ENCODE peak calls at places on chromosomes 3 and 15, in six cellular contexts. G is AG04450, B is mesothelial cell of epicardium, H is dorsolateral prefrontal cortex, Y is fibroblast of the conjunctiva, W is NCI-H526 treated with DMSO at 0.1 percent for 48 hours. O is an unnamed sample.
A peak's percentile ranks its signal among the peaks of the same experiment; 100 is the strongest.

GRCh38 chr3:183555541-183556081 is at the start of gene KLHL6:
- DNase-seq in B (no peak), G (no peak), Y (no peak), H (no peak), W (no peak), O (no peak)

GRCh38 chr3:69244036-69244435 is 121.6 kb upstream of the LMOD3 start:
- DNase-seq in H (no peak), W (no peak), G (no peak), B (no peak), Y (no peak), O (no peak)

GRCh38 chr3:168071971-168072645 is 23.6 kb downstream of the GOLIM4 start:
- DNase-seq in Y (peak; percentile 26), G (no peak), H (no peak), B (no peak), W (no peak), O (no peak)

GRCh38 chr3:101850327-101851048 is 1.2 kb downstream of the NFKBIZ start:
- DNase-seq in Y (no peak), B (no peak), H (no peak), W (no peak), G (no peak), O (no peak)

GRCh38 chr3:192054881-192055280 is 593.9 kb downstream of the PYDC2 start:
- DNase-seq in Y (no peak), B (no peak), W (no peak), G (no peak), H (no peak), O (no peak)

GRCh38 chr3:7876741-7877297 is 624.8 kb upstream of the LMCD1 start:
- DNase-seq in G (no peak), H (no peak), B (no peak), Y (no peak), W (peak; percentile 28), O (no peak)

GRCh38 chr3:73502609-73503560 is 121.9 kb downstream of the PDZRN3 start:
- DNase-seq in G (peak; percentile 85), H (peak; percentile 68), W (peak; percentile 60), Y (peak; percentile 75), B (peak; percentile 72), O (peak; percentile 68)

GRCh38 chr3:116059421-116060096 is 385.7 kb downstream of the LSAMP start:
- DNase-seq in H (no peak), W (no peak), G (peak; percentile 49), B (no peak), Y (peak; percentile 5), O (no peak)

GRCh38 chr3:71210257-71211002 is 373.1 kb downstream of the FOXP1 start:
- DNase-seq in H (no peak), G (no peak), Y (peak; percentile 79), B (no peak), W (no peak), O (no peak)

GRCh38 chr3:17623464-17623863 is 119.0 kb downstream of the TBC1D5 start:
- DNase-seq in G (no peak), H (no peak), Y (no peak), B (no peak), W (no peak), O (no peak)

GRCh38 chr3:35946121-35946856 is 307.0 kb downstream of the ARPP21 start:
- DNase-seq in G (no peak), H (no peak), Y (peak; percentile 41), B (no peak), W (peak; percentile 27), O (no peak)

GRCh38 chr3:71652786-71653419 is 69.4 kb upstream of the FOXP1 start:
- DNase-seq in H (peak; percentile 46), W (peak; percentile 43), B (no peak), G (peak; percentile 45), Y (peak; percentile 67), O (peak; percentile 21)

GRCh38 chr15:80834906-80835305 is 55.7 kb downstream of the CEMIP start:
- DNase-seq in H (no peak), Y (no peak), B (no peak), G (no peak), W (no peak), O (no peak)

GRCh38 chr15:64893481-64894394 is 18.0 kb upstream of the ANKDD1A start:
- DNase-seq in H (peak; percentile 90), W (peak; percentile 35), Y (peak; percentile 83), G (peak; percentile 81), B (peak; percentile 97), O (peak; percentile 74)

GRCh38 chr3:144041960-144042556 is 70.4 kb downstream of the DIPK2A start:
- DNase-seq in G (no peak), Y (no peak), B (no peak), H (no peak), W (no peak), O (no peak)

GRCh38 chr3:44104668-44105321 is 136.9 kb upstream of the TOPAZ1 start:
- DNase-seq in W (no peak), Y (no peak), H (no peak), G (no peak), B (no peak), O (no peak)

GRCh38 chr15:98778960-98779359 is 130.6 kb downstream of the IGF1R start:
- DNase-seq in G (no peak), H (no peak), B (no peak), W (no peak), Y (no peak), O (no peak)

GRCh38 chr15:92077353-92078080 is 224.0 kb downstream of the SLCO3A1 start:
- DNase-seq in B (peak; percentile 73), W (peak; percentile 45), Y (peak; percentile 41), G (no peak), H (peak; percentile 81), O (peak; percentile 33)

GRCh38 chr3:28634019-28634418 is 285.4 kb upstream of the AZI2 start:
- DNase-seq in B (no peak), Y (no peak), W (no peak), H (no peak), G (no peak), O (no peak)

GRCh38 chr15:83904107-83904720 is 250.3 kb downstream of the ADAMTSL3 start:
- DNase-seq in Y (peak; percentile 31), H (no peak), G (peak; percentile 71), B (no peak), W (peak; percentile 43), O (no peak)